ENCODE peak calls at places on chromosomes 11 and 22, in ten cellular contexts. E, I, X, Y, U, Q, M, K, R and P are unnamed samples.

GRCh38 chr22:24265734-24266133 is 4.9 kb upstream of the SPECC1L start:
- DNase-seq in R (no peak), M (no peak), K (no peak), X (peak), E (no peak), Y (no peak), I (no peak), U (no peak), Q (no peak), P (no peak)

GRCh38 chr22:26466196-26466595 is 17.4 kb downstream of the HPS4 start:
- DNase-seq in K (no peak), I (no peak), E (peak), R (peak), Y (no peak), U (no peak), Q (no peak), X (no peak), M (no peak), P (no peak)

GRCh38 chr11:126645206-126645605 is 289.7 kb downstream of the ST3GAL4 start:
- DNase-seq in Q (no peak), X (no peak), R (no peak), I (no peak), Y (no peak), M (no peak), K (no peak), U (no peak), E (no peak), P (no peak)

GRCh38 chr11:78339945-78340344 is 77.7 kb downstream of the GAB2 start:
- DNase-seq in K (no peak), I (no peak), E (no peak), U (no peak), R (no peak), M (no peak), Y (no peak), Q (no peak), X (no peak), P (no peak)

GRCh38 chr11:36367806-36368680 is 72.0 kb downstream of the PRR5L start:
- DNase-seq in Y (no peak), E (no peak), I (no peak), R (no peak), M (no peak), K (no peak), X (no peak), Q (no peak), U (no peak), P (no peak)

GRCh38 chr11:559020-559620 is 1.4 kb downstream of the LMNTD2 start:
- DNase-seq in K (no peak), E (no peak), M (no peak), U (no peak), R (no peak), Q (no peak), I (no peak), X (peak), Y (no peak), P (peak)

GRCh38 chr11:79414644-79415317 is 26.0 kb downstream of the TENM4 start:
- DNase-seq in K (no peak), Q (no peak), M (no peak), R (peak), X (no peak), U (no peak), I (peak), Y (no peak), E (no peak), P (peak)

GRCh38 chr11:104870910-104871309 is 27.4 kb downstream of the CASP12 start:
- DNase-seq in R (no peak), Y (no peak), E (no peak), U (no peak), X (no peak), K (no peak), M (no peak), I (peak), Q (no peak), P (no peak)

GRCh38 chr11:12653729-12654128 is 20.5 kb upstream of the TEAD1 start:
- DNase-seq in M (no peak), I (no peak), Q (no peak), K (no peak), Y (no peak), U (no peak), X (no peak), E (no peak), R (no peak), P (no peak)

GRCh38 chr22:36376265-36376664 is 11.5 kb downstream of the MYH9 start:
- DNase-seq in Q (no peak), Y (no peak), M (no peak), R (no peak), E (no peak), U (no peak), X (no peak), K (no peak), I (no peak), P (no peak)

GRCh38 chr22:27317961-27318360 is 483.6 kb downstream of the MN1 start:
- DNase-seq in E (no peak), I (no peak), K (no peak), Y (no peak), M (no peak), X (no peak), R (no peak), U (no peak), Q (no peak), P (no peak)

GRCh38 chr11:133982901-133983300 is 26.1 kb upstream of the IGSF9B start:
- DNase-seq in M (no peak), I (no peak), U (no peak), Y (no peak), R (no peak), K (no peak), X (no peak), Q (no peak), E (no peak), P (no peak)

GRCh38 chr11:77140231-77140959 is 12.3 kb downstream of the MYO7A start:
- DNase-seq in M (no peak), X (no peak), Q (peak), E (no peak), U (no peak), R (peak), I (peak), K (no peak), Y (no peak), P (peak)

GRCh38 chr22:38881464-38881871 is 9.5 kb upstream of the CBX6 start:
- DNase-seq in I (peak), R (peak), E (peak), X (no peak), K (no peak), Y (no peak), Q (no peak), U (no peak), M (peak), P (no peak)
- H3K27ac ChIP-seq in I (no peak), R (peak), E (peak), X (no peak), K (peak), Y (no peak), Q (peak), U (peak), M (peak), P (peak)

GRCh38 chr11:44246726-44247125 is 63.2 kb downstream of the ALX4 start:
- DNase-seq in R (peak), Y (no peak), I (peak), M (no peak), X (no peak), K (no peak), Q (peak), E (no peak), U (no peak), P (no peak)
- H3K27ac ChIP-seq in R (no peak), Y (no peak), I (no peak), M (no peak), X (no peak), K (no peak), Q (peak), E (no peak), U (no peak), P (no peak)

GRCh38 chr11:32088117-32088941 is 2.5 kb upstream of the RCN1 start:
- DNase-seq in E (no peak), R (no peak), K (no peak), Y (no peak), M (peak), I (peak), U (no peak), X (no peak), Q (peak), P (peak)
- H3K27ac ChIP-seq in E (no peak), R (no peak), K (no peak), Y (no peak), M (peak), I (peak), U (no peak), X (no peak), Q (peak), P (peak)

GRCh38 chr11:1845095-1845429 is 6.3 kb downstream of the TNNI2 start:
- DNase-seq in X (no peak), Q (no peak), R (no peak), U (no peak), I (no peak), K (no peak), M (no peak), E (no peak), Y (no peak), P (no peak)

GRCh38 chr11:1845571-1846452 is 7.0 kb downstream of the TNNI2 start:
- DNase-seq in Y (no peak), R (peak), E (no peak), X (no peak), Q (no peak), K (no peak), U (no peak), M (no peak), I (no peak), P (peak)

GRCh38 chr11:1843098-1843473 is 4.3 kb downstream of the TNNI2 start:
- DNase-seq in Q (no peak), K (no peak), I (no peak), R (peak), Y (no peak), U (no peak), E (no peak), M (no peak), X (no peak), P (no peak)

GRCh38 chr11:1843796-1844195 is 5.0 kb downstream of the TNNI2 start:
- DNase-seq in M (no peak), E (no peak), U (no peak), Y (no peak), Q (no peak), R (no peak), X (no peak), I (no peak), K (no peak), P (peak)

DNA sequence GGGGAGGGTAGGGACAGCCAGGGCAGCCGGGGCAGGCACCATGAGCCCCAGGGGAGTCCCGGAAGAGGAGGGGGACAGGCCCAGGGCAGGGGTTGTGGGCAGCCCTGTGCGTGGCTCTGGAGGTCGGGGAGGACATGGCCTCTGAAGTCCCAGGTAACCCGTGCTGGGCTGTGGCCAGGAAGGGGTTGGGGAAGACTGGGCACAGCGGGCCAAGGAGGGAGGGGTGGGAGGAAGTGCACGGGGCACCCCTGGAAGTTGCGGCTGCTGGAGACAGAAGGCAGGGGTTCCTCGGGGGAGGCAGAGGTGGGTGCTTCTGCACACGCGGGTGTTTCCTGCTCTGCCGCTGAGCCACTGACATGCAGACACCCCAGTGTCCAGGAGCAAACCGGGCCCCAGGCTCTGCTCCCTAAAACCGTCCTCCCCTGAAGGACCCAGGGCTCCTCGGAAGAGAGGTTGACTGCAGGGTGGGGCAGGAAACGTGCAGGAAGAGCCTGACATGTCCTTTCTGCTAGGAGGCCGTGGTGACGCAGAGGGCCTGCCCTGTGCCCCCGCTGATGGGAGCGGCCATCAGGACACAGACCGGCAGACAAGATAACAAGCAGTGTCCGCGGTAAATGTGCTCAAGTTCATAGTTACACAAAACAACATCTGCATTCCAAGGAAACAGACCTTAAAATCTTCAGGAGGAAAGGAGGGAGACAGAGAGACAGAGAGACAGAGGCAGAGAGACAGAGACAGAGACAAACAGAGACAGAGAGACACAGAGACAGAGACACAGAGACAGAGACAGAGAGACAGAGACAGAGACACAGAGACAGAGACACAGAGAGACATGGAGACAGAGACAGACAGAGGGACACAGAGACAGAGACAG is 5.7 kb downstream of the TNNI2 start:
- DNase-seq in M (no peak), K (peak), E (no peak), I (peak), X (no peak), Q (peak), U (peak), R (peak), Y (peak), P (peak)
- H3K27ac ChIP-seq in M (peak), K (peak), E (no peak), I (no peak), X (no peak), Q (peak), U (peak), R (peak), Y (peak), P (peak)

DNA sequence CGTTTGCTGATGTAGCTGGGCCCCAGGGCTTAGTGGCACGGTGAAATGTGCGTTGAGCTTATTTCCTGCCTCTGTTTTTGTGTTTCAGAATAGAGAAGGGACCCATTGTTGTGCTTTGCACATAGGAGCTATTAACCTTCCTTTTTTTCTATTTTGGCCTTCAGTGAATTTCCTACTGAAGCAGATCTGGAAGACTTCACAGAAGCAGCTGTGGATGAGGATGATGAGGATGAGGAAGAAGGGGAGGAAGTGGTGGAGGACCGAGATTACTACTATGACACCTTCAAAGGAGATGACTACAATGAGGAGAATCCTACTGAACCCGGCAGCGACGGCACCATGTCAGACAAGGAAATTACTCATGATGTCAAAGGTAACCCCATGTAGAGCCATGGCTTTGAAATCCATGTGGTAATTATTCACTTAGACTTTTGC is 37.4 kb upstream of the ST14 start:
- DNase-seq in U (no peak), Y (no peak), Q (no peak), I (no peak), R (no peak), X (peak), M (no peak), K (no peak), E (no peak), P (no peak)
- H3K27ac ChIP-seq in U (no peak), Y (no peak), Q (peak), I (no peak), R (peak), X (peak), M (peak), K (no peak), E (no peak), P (peak)

GRCh38 chr11:72750556-72751292 is 1.5 kb downstream of the ARAP1 start:
- DNase-seq in M (no peak), E (no peak), R (no peak), I (no peak), X (peak), K (no peak), Q (no peak), Y (no peak), U (no peak), P (no peak)

GRCh38 chr11:72752088-72752914 is at the start of gene ARAP1:
- DNase-seq in E (no peak), R (peak), U (peak), X (peak), M (peak), K (peak), Q (peak), Y (peak), I (peak), P (peak)

GRCh38 chr11:72747456-72747855 is 4.8 kb downstream of the ARAP1 start:
- DNase-seq in E (no peak), X (no peak), Y (no peak), U (no peak), Q (no peak), R (no peak), I (no peak), K (no peak), M (no peak), P (peak)

GRCh38 chr11:72751293-72752087 is 718 bp downstream of the ARAP1 start:
- DNase-seq in U (no peak), Q (no peak), I (no peak), K (peak), R (no peak), E (no peak), X (peak), M (peak), Y (no peak), P (peak)

GRCh38 chr11:72750086-72750485 is 2.1 kb downstream of the ARAP1 start:
- DNase-seq in Y (no peak), M (no peak), U (no peak), Q (no peak), X (no peak), K (no peak), R (no peak), E (peak), I (no peak), P (no peak)
- H3K27ac ChIP-seq in Y (no peak), M (peak), U (no peak), Q (no peak), X (no peak), K (no peak), R (no peak), E (peak), I (no peak), P (no peak)